ENCODE peak calls at places on chromosomes 16 and 17, in six cellular contexts. One of them, this sample, is unnamed.
A peak's percentile ranks its signal among the peaks of the same experiment; 100 is the strongest.

GRCh38 chr17:17420561-17421269 is 56.1 kb upstream of the MED9 start:
- DNase-seq in sigmoid colon: peak; percentile 79
- DNase-seq in A549: no peak
- DNase-seq in cardiac muscle cell: no peak
- DNase-seq in right lobe of liver: no peak
- DNase-seq in SJCRH30: no peak
- DNase-seq in this sample: no peak

GRCh38 chr16:9102379-9102778 is 10.9 kb downstream of the HAPSTR1 start:
- DNase-seq in cardiac muscle cell: no peak
- DNase-seq in SJCRH30: peak; percentile 12
- DNase-seq in sigmoid colon: no peak
- DNase-seq in right lobe of liver: no peak
- DNase-seq in A549: no peak
- DNase-seq in this sample: no peak

GRCh38 chr17:39831588-39831987 is 32.5 kb downstream of the IKZF3 start:
- DNase-seq in right lobe of liver: no peak
- DNase-seq in A549: no peak
- DNase-seq in SJCRH30: no peak
- DNase-seq in sigmoid colon: no peak
- DNase-seq in cardiac muscle cell: no peak
- DNase-seq in this sample: no peak

GRCh38 chr17:29291163-29291752 is 2.7 kb downstream of the NUFIP2 start:
- DNase-seq in sigmoid colon: no peak
- DNase-seq in cardiac muscle cell: peak; percentile 65
- DNase-seq in A549: peak; percentile 51
- DNase-seq in right lobe of liver: no peak
- DNase-seq in SJCRH30: peak; percentile 34
- DNase-seq in this sample: peak; percentile 57

GRCh38 chr16:47978491-47979490 is 177.0 kb downstream of the ABCC12 start:
- DNase-seq in cardiac muscle cell: no peak
- DNase-seq in A549: no peak
- DNase-seq in right lobe of liver: no peak
- DNase-seq in sigmoid colon: no peak
- DNase-seq in SJCRH30: no peak
- DNase-seq in this sample: no peak

GRCh38 chr17:28142355-28142754 is 99.9 kb downstream of the NLK start:
- DNase-seq in SJCRH30: no peak
- DNase-seq in sigmoid colon: no peak
- DNase-seq in right lobe of liver: no peak
- DNase-seq in cardiac muscle cell: no peak
- DNase-seq in A549: no peak
- DNase-seq in this sample: no peak

GRCh38 chr17:28807925-28808641 is 34.5 kb downstream of the FAM222B start:
- DNase-seq in sigmoid colon: no peak
- DNase-seq in A549: peak; percentile 57
- DNase-seq in SJCRH30: peak; percentile 46
- DNase-seq in right lobe of liver: no peak
- DNase-seq in cardiac muscle cell: no peak
- DNase-seq in this sample: no peak

GRCh38 chr16:17318200-17318599 is 152.6 kb downstream of the XYLT1 start:
- DNase-seq in cardiac muscle cell: no peak
- DNase-seq in sigmoid colon: no peak
- DNase-seq in right lobe of liver: no peak
- DNase-seq in SJCRH30: no peak
- DNase-seq in A549: no peak
- DNase-seq in this sample: no peak

GRCh38 chr17:74491645-74492044 is 25.2 kb downstream of the CD300A start:
- DNase-seq in cardiac muscle cell: no peak
- DNase-seq in A549: no peak
- DNase-seq in sigmoid colon: no peak
- DNase-seq in right lobe of liver: no peak
- DNase-seq in SJCRH30: no peak
- DNase-seq in this sample: no peak

GRCh38 chr17:35117984-35118383 is 1.7 kb downstream of the RAD51D start:
- DNase-seq in right lobe of liver: no peak
- DNase-seq in sigmoid colon: no peak
- DNase-seq in SJCRH30: no peak
- DNase-seq in cardiac muscle cell: no peak
- DNase-seq in A549: no peak
- DNase-seq in this sample: peak; percentile 18

GRCh38 chr17:78962345-78962983 is 17.3 kb downstream of the LGALS3BP start:
- DNase-seq in SJCRH30: peak; percentile 51
- DNase-seq in cardiac muscle cell: no peak
- DNase-seq in right lobe of liver: no peak
- DNase-seq in sigmoid colon: no peak
- DNase-seq in A549: no peak
- DNase-seq in this sample: no peak

GRCh38 chr17:49967621-49968379 is 1.2 kb upstream of the DLX4 start:
- DNase-seq in cardiac muscle cell: no peak
- DNase-seq in A549: no peak
- DNase-seq in SJCRH30: no peak
- DNase-seq in sigmoid colon: no peak
- DNase-seq in right lobe of liver: no peak
- DNase-seq in this sample: no peak

GRCh38 chr16:2212362-2213324 is 2.0 kb upstream of the BRICD5 start:
- DNase-seq in SJCRH30: no peak
- DNase-seq in A549: no peak
- DNase-seq in cardiac muscle cell: no peak
- DNase-seq in sigmoid colon: no peak
- DNase-seq in right lobe of liver: no peak
- DNase-seq in this sample: no peak

GRCh38 chr16:2704983-2705275 is 15.1 kb downstream of the PRSS27 start:
- DNase-seq in sigmoid colon: no peak
- DNase-seq in A549: no peak
- DNase-seq in right lobe of liver: no peak
- DNase-seq in SJCRH30: no peak
- DNase-seq in cardiac muscle cell: no peak
- DNase-seq in this sample: no peak

GRCh38 chr16:4599545-4599944 is 15.1 kb downstream of the UBALD1 start:
- DNase-seq in A549: no peak
- DNase-seq in cardiac muscle cell: no peak
- DNase-seq in sigmoid colon: no peak
- DNase-seq in right lobe of liver: no peak
- DNase-seq in SJCRH30: no peak
- DNase-seq in this sample: no peak

GRCh38 chr17:7137182-7137943 is 22.7 kb upstream of the ASGR2 start:
- DNase-seq in A549: no peak
- DNase-seq in cardiac muscle cell: no peak
- DNase-seq in sigmoid colon: no peak
- DNase-seq in right lobe of liver: no peak
- DNase-seq in SJCRH30: no peak
- DNase-seq in this sample: no peak

GRCh38 chr17:80034977-80035686 is 540 bp downstream of the TBC1D16 start:
- DNase-seq in sigmoid colon: no peak
- DNase-seq in SJCRH30: peak; percentile 59
- DNase-seq in cardiac muscle cell: peak; percentile 44
- DNase-seq in A549: no peak
- DNase-seq in right lobe of liver: no peak
- DNase-seq in this sample: peak; percentile 39

GRCh38 chr17:52470553-52470952 is 312.0 kb upstream of the CA10 start:
- DNase-seq in A549: no peak
- DNase-seq in cardiac muscle cell: no peak
- DNase-seq in right lobe of liver: no peak
- DNase-seq in sigmoid colon: no peak
- DNase-seq in SJCRH30: no peak
- DNase-seq in this sample: no peak

GRCh38 chr16:73161977-73162376 is 114.0 kb upstream of the ZFHX3 start:
- DNase-seq in A549: no peak
- DNase-seq in right lobe of liver: peak; percentile 68
- DNase-seq in sigmoid colon: no peak
- DNase-seq in SJCRH30: peak; percentile 5
- DNase-seq in cardiac muscle cell: no peak
- DNase-seq in this sample: no peak

GRCh38 chr17:2343421-2343820 is 6.1 kb downstream of the SGSM2 start:
- DNase-seq in right lobe of liver: no peak
- DNase-seq in cardiac muscle cell: no peak
- DNase-seq in sigmoid colon: peak; percentile 35
- DNase-seq in SJCRH30: no peak
- DNase-seq in A549: no peak
- DNase-seq in this sample: no peak

GRCh38 chr17:5702951-5703510 is 118.7 kb upstream of the NLRP1 start:
- DNase-seq in sigmoid colon: no peak
- DNase-seq in SJCRH30: no peak
- DNase-seq in right lobe of liver: no peak
- DNase-seq in A549: no peak
- DNase-seq in cardiac muscle cell: no peak
- DNase-seq in this sample: no peak

GRCh38 chr16:82059983-82060421 is 24.9 kb downstream of the HSD17B2 start:
- DNase-seq in sigmoid colon: no peak
- DNase-seq in right lobe of liver: no peak
- DNase-seq in SJCRH30: no peak
- DNase-seq in cardiac muscle cell: no peak
- DNase-seq in A549: no peak
- DNase-seq in this sample: no peak

GRCh38 chr16:29962344-29962994 is 590 bp downstream of the TMEM219 start:
- DNase-seq in sigmoid colon: no peak
- DNase-seq in A549: no peak
- DNase-seq in right lobe of liver: no peak
- DNase-seq in SJCRH30: no peak
- DNase-seq in cardiac muscle cell: no peak
- DNase-seq in this sample: no peak

GRCh38 chr16:4389051-4389955 is 17.7 kb downstream of the VASN start:
- DNase-seq in sigmoid colon: no peak
- DNase-seq in cardiac muscle cell: peak; percentile 46
- DNase-seq in SJCRH30: peak; percentile 76
- DNase-seq in right lobe of liver: peak; percentile 47
- DNase-seq in A549: no peak
- DNase-seq in this sample: no peak

GRCh38 chr17:66076546-66077190 is 115.3 kb downstream of the CEP112 start:
- DNase-seq in A549: no peak
- DNase-seq in cardiac muscle cell: no peak
- DNase-seq in sigmoid colon: no peak
- DNase-seq in SJCRH30: peak; percentile 48
- DNase-seq in right lobe of liver: no peak
- DNase-seq in this sample: no peak
- H3K4me1 ChIP-seq in A549: peaks cover 4% of the 10 kb centered on the region
- H3K4me1 ChIP-seq in cardiac muscle cell: no peaks in the 10 kb centered on the region
- H3K4me1 ChIP-seq in sigmoid colon: no peaks in the 10 kb centered on the region
- H3K4me1 ChIP-seq in SJCRH30: peaks cover 6% of the 10 kb centered on the region
- H3K4me1 ChIP-seq in right lobe of liver: no peaks in the 10 kb centered on the region
- H3K4me1 ChIP-seq in this sample: no peaks in the 10 kb centered on the region

GRCh38 chr16:67155305-67156145 is 4.2 kb downstream of the TRADD start:
- DNase-seq in sigmoid colon: peak; percentile 85
- DNase-seq in A549: peak; percentile 79
- DNase-seq in cardiac muscle cell: peak; percentile 90
- DNase-seq in SJCRH30: peak; percentile 72
- DNase-seq in right lobe of liver: peak; percentile 81
- DNase-seq in this sample: peak; percentile 76
- H3K4me3 ChIP-seq in sigmoid colon: peak overlapping the region; percentile 20
- H3K4me3 ChIP-seq in A549: no peak overlapping the region
- H3K4me3 ChIP-seq in cardiac muscle cell: peak overlapping the region; percentile 24
- H3K4me3 ChIP-seq in SJCRH30: no peak overlapping the region
- H3K4me3 ChIP-seq in right lobe of liver: no peak overlapping the region
- H3K4me3 ChIP-seq in this sample: no peak overlapping the region

DNA sequence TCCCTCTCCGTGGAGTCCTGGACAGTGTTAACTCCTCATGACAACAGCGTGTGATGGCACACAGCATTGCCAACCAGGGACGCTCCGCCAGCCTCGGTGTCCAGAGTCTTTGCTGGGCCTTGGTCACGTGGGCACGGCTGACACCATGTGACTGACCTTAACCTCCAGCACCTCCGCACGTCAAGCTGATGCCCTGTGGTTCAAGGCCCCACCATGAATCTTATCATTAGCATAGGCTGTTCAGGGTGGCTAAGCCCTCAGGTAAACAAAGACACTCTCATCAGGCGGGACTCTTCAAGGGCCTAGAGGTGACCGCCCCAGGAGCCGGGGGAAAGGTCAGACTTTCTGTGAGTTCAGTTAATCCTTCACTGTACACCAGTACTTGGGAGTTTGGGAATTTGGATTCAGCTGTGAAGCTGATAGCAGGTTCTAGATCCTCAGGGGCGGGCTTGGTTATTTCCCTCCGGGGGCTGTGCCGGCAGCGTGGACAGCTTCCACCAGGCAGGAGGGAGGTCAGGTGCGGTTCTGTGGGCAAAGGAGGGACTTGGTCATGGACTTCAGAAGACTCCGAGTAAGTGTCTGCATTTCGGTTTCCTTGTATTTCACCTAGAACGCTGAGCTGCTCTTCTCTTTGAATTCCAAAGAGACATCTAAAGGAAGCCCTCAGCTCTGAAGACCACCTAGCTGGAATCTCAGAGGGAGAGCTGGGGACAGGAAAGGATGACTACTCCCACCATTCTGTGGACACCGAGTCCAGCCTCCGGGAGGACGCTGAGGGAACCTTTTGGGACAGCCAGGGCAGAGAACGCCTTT is 195.5 kb upstream of the CIBAR2 start:
- DNase-seq in right lobe of liver: peak; percentile 92
- DNase-seq in A549: no peak
- DNase-seq in sigmoid colon: no peak
- DNase-seq in cardiac muscle cell: no peak
- DNase-seq in SJCRH30: no peak
- DNase-seq in this sample: no peak
- H3K27ac ChIP-seq in right lobe of liver: peak overlapping the region; percentile 56
- H3K27ac ChIP-seq in A549: no peak overlapping the region
- H3K27ac ChIP-seq in sigmoid colon: peak overlapping the region; percentile 22
- H3K27ac ChIP-seq in cardiac muscle cell: peak overlapping the region; percentile 93
- H3K27ac ChIP-seq in SJCRH30: peak overlapping the region; percentile 90
- H3K27ac ChIP-seq in this sample: no peak overlapping the region

GRCh38 chr17:51336112-51336822 is 75.9 kb downstream of the UTP18 start:
- DNase-seq in right lobe of liver: no peak
- DNase-seq in SJCRH30: no peak
- DNase-seq in A549: no peak
- DNase-seq in sigmoid colon: no peak
- DNase-seq in cardiac muscle cell: no peak
- DNase-seq in this sample: no peak

GRCh38 chr17:51347851-51348584 is 87.7 kb downstream of the UTP18 start:
- DNase-seq in cardiac muscle cell: no peak
- DNase-seq in A549: no peak
- DNase-seq in sigmoid colon: no peak
- DNase-seq in SJCRH30: no peak
- DNase-seq in right lobe of liver: no peak
- DNase-seq in this sample: no peak

GRCh38 chr17:51346218-51346982 is 86.1 kb downstream of the UTP18 start:
- DNase-seq in sigmoid colon: no peak
- DNase-seq in A549: no peak
- DNase-seq in SJCRH30: no peak
- DNase-seq in right lobe of liver: no peak
- DNase-seq in cardiac muscle cell: no peak
- DNase-seq in this sample: no peak

GRCh38 chr17:51341457-51341856 is 81.1 kb downstream of the UTP18 start:
- DNase-seq in A549: no peak
- DNase-seq in SJCRH30: no peak
- DNase-seq in cardiac muscle cell: no peak
- DNase-seq in right lobe of liver: no peak
- DNase-seq in sigmoid colon: no peak
- DNase-seq in this sample: no peak

GRCh38 chr17:51342257-51342656 is 81.9 kb downstream of the UTP18 start:
- DNase-seq in SJCRH30: no peak
- DNase-seq in right lobe of liver: no peak
- DNase-seq in sigmoid colon: no peak
- DNase-seq in A549: no peak
- DNase-seq in cardiac muscle cell: no peak
- DNase-seq in this sample: no peak
- H3K4me1 ChIP-seq in SJCRH30: no peaks in the 10 kb centered on the region
- H3K4me1 ChIP-seq in right lobe of liver: no peaks in the 10 kb centered on the region
- H3K4me1 ChIP-seq in sigmoid colon: no peaks in the 10 kb centered on the region
- H3K4me1 ChIP-seq in A549: no peaks in the 10 kb centered on the region
- H3K4me1 ChIP-seq in cardiac muscle cell: no peaks in the 10 kb centered on the region
- H3K4me1 ChIP-seq in this sample: no peaks in the 10 kb centered on the region